ENCODE peak calls at places on chromosomes 11 and 22, in five cellular contexts. One of them, this sample, is unnamed.

GRCh38 chr22:43101306-43101705 is 9.2 kb upstream of the BIK start:
- DNase-seq in RWPE1: no peak
- DNase-seq in GM23248: no peak
- DNase-seq in activated CD4-positive, alpha-beta T cell treated with anti-CD3 and anti-CD28 coated beads, Interleukin-2, amount 10 ng/mL, durations not matched to agents 7 days and 5 days: no peak
- DNase-seq in HEK293T: no peak
- DNase-seq in this sample: no peak

GRCh38 chr11:75475767-75476650 is 43.0 kb upstream of the KLHL35 start:
- DNase-seq in activated CD4-positive, alpha-beta T cell treated with anti-CD3 and anti-CD28 coated beads, Interleukin-2, amount 10 ng/mL, durations not matched to agents 7 days and 5 days: no peak
- DNase-seq in HEK293T: no peak
- DNase-seq in RWPE1: peak
- DNase-seq in GM23248: peak
- DNase-seq in this sample: no peak

GRCh38 chr11:48001438-48002021 is 21.2 kb downstream of the PTPRJ start:
- DNase-seq in RWPE1: no peak
- DNase-seq in HEK293T: no peak
- DNase-seq in activated CD4-positive, alpha-beta T cell treated with anti-CD3 and anti-CD28 coated beads, Interleukin-2, amount 10 ng/mL, durations not matched to agents 7 days and 5 days: peak
- DNase-seq in GM23248: peak
- DNase-seq in this sample: no peak

GRCh38 chr22:46574438-46574992 is 37.1 kb upstream of the CELSR1 start:
- DNase-seq in GM23248: no peak
- DNase-seq in activated CD4-positive, alpha-beta T cell treated with anti-CD3 and anti-CD28 coated beads, Interleukin-2, amount 10 ng/mL, durations not matched to agents 7 days and 5 days: no peak
- DNase-seq in HEK293T: no peak
- DNase-seq in RWPE1: no peak
- DNase-seq in this sample: no peak

GRCh38 chr22:40898850-40899357 is 37.0 kb upstream of the DNAJB7 start:
- DNase-seq in HEK293T: peak
- DNase-seq in RWPE1: peak
- DNase-seq in GM23248: peak
- DNase-seq in activated CD4-positive, alpha-beta T cell treated with anti-CD3 and anti-CD28 coated beads, Interleukin-2, amount 10 ng/mL, durations not matched to agents 7 days and 5 days: peak
- DNase-seq in this sample: peak

GRCh38 chr11:24134879-24135588 is 361.8 kb upstream of the LUZP2 start:
- DNase-seq in GM23248: no peak
- DNase-seq in HEK293T: no peak
- DNase-seq in activated CD4-positive, alpha-beta T cell treated with anti-CD3 and anti-CD28 coated beads, Interleukin-2, amount 10 ng/mL, durations not matched to agents 7 days and 5 days: no peak
- DNase-seq in RWPE1: no peak
- DNase-seq in this sample: no peak

GRCh38 chr11:2531277-2531986 is 86.6 kb downstream of the KCNQ1 start:
- DNase-seq in activated CD4-positive, alpha-beta T cell treated with anti-CD3 and anti-CD28 coated beads, Interleukin-2, amount 10 ng/mL, durations not matched to agents 7 days and 5 days: peak
- DNase-seq in HEK293T: peak
- DNase-seq in RWPE1: peak
- DNase-seq in GM23248: peak
- DNase-seq in this sample: peak

GRCh38 chr11:62012451-62013265 is 45.2 kb upstream of the FTH1 start:
- DNase-seq in HEK293T: no peak
- DNase-seq in activated CD4-positive, alpha-beta T cell treated with anti-CD3 and anti-CD28 coated beads, Interleukin-2, amount 10 ng/mL, durations not matched to agents 7 days and 5 days: no peak
- DNase-seq in RWPE1: peak
- DNase-seq in GM23248: peak
- DNase-seq in this sample: no peak

GRCh38 chr11:18022419-18022818 is 9.6 kb upstream of the SERGEF start:
- DNase-seq in HEK293T: no peak
- DNase-seq in GM23248: no peak
- DNase-seq in activated CD4-positive, alpha-beta T cell treated with anti-CD3 and anti-CD28 coated beads, Interleukin-2, amount 10 ng/mL, durations not matched to agents 7 days and 5 days: no peak
- DNase-seq in RWPE1: no peak
- DNase-seq in this sample: no peak

GRCh38 chr11:94895451-94895850 is 77.9 kb downstream of the CWC15 start:
- DNase-seq in RWPE1: no peak
- DNase-seq in activated CD4-positive, alpha-beta T cell treated with anti-CD3 and anti-CD28 coated beads, Interleukin-2, amount 10 ng/mL, durations not matched to agents 7 days and 5 days: no peak
- DNase-seq in HEK293T: no peak
- DNase-seq in GM23248: peak
- DNase-seq in this sample: no peak

GRCh38 chr11:34050536-34050935 is 995 bp upstream of the CAPRIN1 start:
- DNase-seq in HEK293T: no peak
- DNase-seq in activated CD4-positive, alpha-beta T cell treated with anti-CD3 and anti-CD28 coated beads, Interleukin-2, amount 10 ng/mL, durations not matched to agents 7 days and 5 days: no peak
- DNase-seq in GM23248: peak
- DNase-seq in RWPE1: no peak
- DNase-seq in this sample: no peak

GRCh38 chr11:13008625-13009475 is at the start of gene RASSF10:
- DNase-seq in activated CD4-positive, alpha-beta T cell treated with anti-CD3 and anti-CD28 coated beads, Interleukin-2, amount 10 ng/mL, durations not matched to agents 7 days and 5 days: peak
- DNase-seq in HEK293T: peak
- DNase-seq in RWPE1: peak
- DNase-seq in GM23248: peak
- DNase-seq in this sample: peak

GRCh38 chr11:67264886-67265632 is 1.2 kb upstream of the GRK2 start:
- DNase-seq in RWPE1: peak
- DNase-seq in HEK293T: no peak
- DNase-seq in activated CD4-positive, alpha-beta T cell treated with anti-CD3 and anti-CD28 coated beads, Interleukin-2, amount 10 ng/mL, durations not matched to agents 7 days and 5 days: no peak
- DNase-seq in GM23248: peak
- DNase-seq in this sample: no peak

GRCh38 chr22:27372969-27373670 is 428.4 kb downstream of the MN1 start:
- DNase-seq in RWPE1: no peak
- DNase-seq in GM23248: no peak
- DNase-seq in HEK293T: no peak
- DNase-seq in activated CD4-positive, alpha-beta T cell treated with anti-CD3 and anti-CD28 coated beads, Interleukin-2, amount 10 ng/mL, durations not matched to agents 7 days and 5 days: no peak
- DNase-seq in this sample: no peak

GRCh38 chr11:101748572-101748971 is 164.8 kb upstream of the TRPC6 start:
- DNase-seq in RWPE1: no peak
- DNase-seq in activated CD4-positive, alpha-beta T cell treated with anti-CD3 and anti-CD28 coated beads, Interleukin-2, amount 10 ng/mL, durations not matched to agents 7 days and 5 days: no peak
- DNase-seq in HEK293T: no peak
- DNase-seq in GM23248: no peak
- DNase-seq in this sample: no peak

GRCh38 chr11:111361082-111361801 is 17.8 kb downstream of the POU2AF1 start:
- DNase-seq in RWPE1: no peak
- DNase-seq in activated CD4-positive, alpha-beta T cell treated with anti-CD3 and anti-CD28 coated beads, Interleukin-2, amount 10 ng/mL, durations not matched to agents 7 days and 5 days: no peak
- DNase-seq in GM23248: no peak
- DNase-seq in HEK293T: no peak
- DNase-seq in this sample: no peak

GRCh38 chr11:78216571-78217287 is 28.0 kb downstream of the USP35 start:
- DNase-seq in GM23248: peak
- DNase-seq in HEK293T: no peak
- DNase-seq in activated CD4-positive, alpha-beta T cell treated with anti-CD3 and anti-CD28 coated beads, Interleukin-2, amount 10 ng/mL, durations not matched to agents 7 days and 5 days: no peak
- DNase-seq in RWPE1: peak
- DNase-seq in this sample: no peak

GRCh38 chr11:7544021-7544420 is 30.2 kb downstream of the PPFIBP2 start:
- DNase-seq in RWPE1: no peak
- DNase-seq in activated CD4-positive, alpha-beta T cell treated with anti-CD3 and anti-CD28 coated beads, Interleukin-2, amount 10 ng/mL, durations not matched to agents 7 days and 5 days: no peak
- DNase-seq in HEK293T: no peak
- DNase-seq in GM23248: no peak
- DNase-seq in this sample: no peak

GRCh38 chr11:47415949-47416472 is 7.6 kb downstream of the SLC39A13 start:
- DNase-seq in activated CD4-positive, alpha-beta T cell treated with anti-CD3 and anti-CD28 coated beads, Interleukin-2, amount 10 ng/mL, durations not matched to agents 7 days and 5 days: no peak
- DNase-seq in GM23248: peak
- DNase-seq in RWPE1: peak
- DNase-seq in HEK293T: no peak
- DNase-seq in this sample: no peak

GRCh38 chr22:35115515-35115914 is 49.6 kb downstream of the ISX start:
- DNase-seq in activated CD4-positive, alpha-beta T cell treated with anti-CD3 and anti-CD28 coated beads, Interleukin-2, amount 10 ng/mL, durations not matched to agents 7 days and 5 days: no peak
- DNase-seq in RWPE1: no peak
- DNase-seq in HEK293T: no peak
- DNase-seq in GM23248: no peak
- DNase-seq in this sample: no peak

GRCh38 chr22:38505595-38506117 is 455 bp downstream of the DDX17 start:
- DNase-seq in RWPE1: peak
- DNase-seq in activated CD4-positive, alpha-beta T cell treated with anti-CD3 and anti-CD28 coated beads, Interleukin-2, amount 10 ng/mL, durations not matched to agents 7 days and 5 days: peak
- DNase-seq in GM23248: peak
- DNase-seq in HEK293T: peak
- DNase-seq in this sample: peak

GRCh38 chr11:112290462-112290894 is 29.8 kb upstream of the PLET1 start:
- DNase-seq in RWPE1: no peak
- DNase-seq in GM23248: no peak
- DNase-seq in activated CD4-positive, alpha-beta T cell treated with anti-CD3 and anti-CD28 coated beads, Interleukin-2, amount 10 ng/mL, durations not matched to agents 7 days and 5 days: no peak
- DNase-seq in HEK293T: no peak
- DNase-seq in this sample: no peak

GRCh38 chr22:41447435-41448188 is 1.0 kb upstream of the TOB2 start:
- DNase-seq in GM23248: peak
- DNase-seq in activated CD4-positive, alpha-beta T cell treated with anti-CD3 and anti-CD28 coated beads, Interleukin-2, amount 10 ng/mL, durations not matched to agents 7 days and 5 days: peak
- DNase-seq in HEK293T: peak
- DNase-seq in RWPE1: no peak
- DNase-seq in this sample: peak

GRCh38 chr11:73288873-73289707 is 17.0 kb downstream of the P2RY6 start:
- DNase-seq in GM23248: peak
- DNase-seq in activated CD4-positive, alpha-beta T cell treated with anti-CD3 and anti-CD28 coated beads, Interleukin-2, amount 10 ng/mL, durations not matched to agents 7 days and 5 days: peak
- DNase-seq in RWPE1: peak
- DNase-seq in HEK293T: peak
- DNase-seq in this sample: peak

GRCh38 chr11:65316979-65317786 is 2.5 kb downstream of the CDC42EP2 start:
- DNase-seq in GM23248: peak
- DNase-seq in RWPE1: peak
- DNase-seq in HEK293T: no peak
- DNase-seq in activated CD4-positive, alpha-beta T cell treated with anti-CD3 and anti-CD28 coated beads, Interleukin-2, amount 10 ng/mL, durations not matched to agents 7 days and 5 days: no peak
- DNase-seq in this sample: no peak

GRCh38 chr11:134377876-134378275 is 34.2 kb downstream of the B3GAT1 start:
- DNase-seq in RWPE1: no peak
- DNase-seq in activated CD4-positive, alpha-beta T cell treated with anti-CD3 and anti-CD28 coated beads, Interleukin-2, amount 10 ng/mL, durations not matched to agents 7 days and 5 days: no peak
- DNase-seq in GM23248: no peak
- DNase-seq in HEK293T: no peak
- DNase-seq in this sample: no peak

This sample was measured in GM10248.